ENCODE peak calls at places on chromosomes 13 and 19, in eight cellular contexts. A is foreskin keratinocyte; B is Calu3; L is HuH-7; T is choroid plexus epithelial cell; Q is activated CD8-positive, alpha-beta memory T cell treated with anti-CD3 and anti-CD28 coated beads for 4 hours; U is foreskin fibroblast; Z is AG04449. K is an unnamed sample.

GRCh38 chr19:46101293-46101692 is 23.2 kb downstream of the IGFL3 start:
- DNase-seq in Q (no peak), T (no peak), B (no peak), L (no peak), Z (no peak), A (no peak), U (no peak), K (no peak)

GRCh38 chr13:41917641-41918040 is 43.3 kb downstream of the VWA8 start:
- DNase-seq in U (peak), T (peak), L (no peak), Z (peak), A (peak), Q (no peak), B (no peak), K (peak)

GRCh38 chr19:5850743-5851293 is 431 bp downstream of the FUT3 start:
- DNase-seq in U (peak), Q (no peak), A (peak), B (peak), T (peak), L (no peak), Z (no peak), K (no peak)

GRCh38 chr13:67267136-67267535 is 37.0 kb upstream of the PCDH9 start:
- DNase-seq in B (no peak), A (no peak), Z (no peak), Q (no peak), U (peak), T (peak), L (no peak), K (no peak)

GRCh38 chr19:3606690-3607289 is at the start of gene TBXA2R:
- DNase-seq in U (peak), L (peak), B (peak), Q (no peak), A (peak), Z (no peak), T (peak), K (peak)

GRCh38 chr19:7265963-7266362 is 28.3 kb downstream of the INSR start:
- DNase-seq in B (no peak), U (no peak), Z (no peak), L (no peak), A (no peak), T (no peak), Q (no peak), K (no peak)

GRCh38 chr13:22173605-22174004 is 502.7 kb downstream of the FGF9 start:
- DNase-seq in A (peak), Q (no peak), U (peak), B (no peak), Z (no peak), T (peak), L (no peak), K (no peak)

GRCh38 chr19:23415034-23415433 is 19.8 kb upstream of the ZNF91 start:
- DNase-seq in A (no peak), T (no peak), L (no peak), Z (no peak), B (no peak), U (no peak), Q (no peak), K (no peak)

GRCh38 chr13:71922191-71922590 is 55.2 kb upstream of the DACH1 start:
- DNase-seq in A (no peak), Z (no peak), B (no peak), U (peak), Q (no peak), L (no peak), T (peak), K (no peak)

GRCh38 chr19:13873776-13874515 is 3.0 kb upstream of the NANOS3 start:
- DNase-seq in Q (no peak), Z (no peak), A (no peak), U (peak), B (no peak), L (no peak), T (no peak), K (no peak)

GRCh38 chr13:98141938-98142426 is 912 bp upstream of the FARP1 start:
- DNase-seq in B (no peak), Z (no peak), U (peak), A (no peak), Q (no peak), T (no peak), L (no peak), K (no peak)

GRCh38 chr19:33374406-33374703 is 846 bp downstream of the CEBPG start:
- DNase-seq in Z (no peak), T (peak), L (no peak), Q (no peak), B (no peak), U (peak), A (no peak), K (no peak)

GRCh38 chr13:74930402-74931165 is 551.4 kb downstream of the TBC1D4 start:
- DNase-seq in U (peak), Q (no peak), B (no peak), L (no peak), A (peak), Z (peak), T (peak), K (peak)

GRCh38 chr13:98563071-98563470 is 13.8 kb downstream of the STK24 start:
- DNase-seq in B (no peak), Q (no peak), Z (no peak), T (peak), U (no peak), A (no peak), L (no peak), K (no peak)

GRCh38 chr13:100789481-100789880 is 114.9 kb upstream of the TMTC4 start:
- DNase-seq in B (no peak), Q (no peak), L (no peak), T (peak), Z (no peak), U (peak), A (peak), K (no peak)

GRCh38 chr13:54660277-54660676 is 1631.7 kb downstream of the OLFM4 start:
- DNase-seq in B (no peak), U (no peak), A (no peak), Q (no peak), T (no peak), Z (no peak), L (no peak), K (no peak)

GRCh38 chr19:13619203-13619632 is 112.9 kb upstream of the CACNA1A start:
- DNase-seq in A (peak), B (no peak), T (no peak), Q (no peak), L (no peak), Z (peak), U (peak), K (no peak)

GRCh38 chr13:91133941-91134772 is 213.3 kb upstream of the MIR17HG start:
- DNase-seq in T (peak), B (peak), Q (no peak), A (peak), Z (no peak), U (peak), L (peak), K (no peak)

GRCh38 chr19:43651758-43652545 is 12.3 kb upstream of the CADM4 start:
- DNase-seq in B (peak), Z (no peak), U (peak), Q (no peak), A (peak), T (peak), L (peak), K (no peak)

GRCh38 chr13:105389373-105389772 is 1146.1 kb downstream of the EFNB2 start:
- DNase-seq in B (no peak), A (no peak), L (no peak), U (no peak), Q (no peak), T (no peak), Z (no peak), K (no peak)

GRCh38 chr13:87779451-87779850 is 108.3 kb downstream of the SLITRK5 start:
- DNase-seq in Q (no peak), A (no peak), Z (no peak), T (no peak), L (no peak), U (no peak), B (no peak), K (no peak)

GRCh38 chr19:35006342-35006998 is 6.3 kb downstream of the GRAMD1A start:
- DNase-seq in A (no peak), Z (no peak), L (peak), B (peak), U (no peak), T (peak), Q (no peak), K (peak)

GRCh38 chr13:94178625-94179244 is 300.7 kb downstream of the DCT start:
- DNase-seq in L (no peak), T (peak), A (no peak), B (no peak), U (no peak), Q (no peak), Z (no peak), K (no peak)

GRCh38 chr13:72652681-72653080 is 74.7 kb downstream of the MZT1 start:
- DNase-seq in B (no peak), A (peak), T (peak), Z (no peak), Q (no peak), U (peak), L (no peak), K (no peak)

GRCh38 chr19:42498387-42498786 is 29.9 kb downstream of the CEACAM1 start:
- DNase-seq in T (no peak), A (no peak), Z (no peak), B (no peak), Q (no peak), L (no peak), U (no peak), K (no peak)

GRCh38 chr19:40321566-40322270 is 26.5 kb downstream of the C19orf47 start:
- DNase-seq in Z (no peak), L (no peak), U (no peak), B (no peak), Q (no peak), A (no peak), T (no peak), K (no peak)

GRCh38 chr19:16429066-16429758 is 42.6 kb downstream of the EPS15L1 start:
- DNase-seq in T (no peak), Q (no peak), A (peak), U (no peak), L (no peak), B (no peak), Z (no peak), K (no peak)

GRCh38 chr19:35879770-35880317 is 11.5 kb downstream of the APLP1 start:
- DNase-seq in B (peak), Z (peak), U (peak), T (peak), A (peak), Q (no peak), L (peak), K (peak)

GRCh38 chr19:32480321-32480720 is 74.8 kb downstream of the DPY19L3 start:
- DNase-seq in L (no peak), T (no peak), Q (no peak), U (no peak), A (no peak), B (no peak), Z (no peak), K (no peak)

GRCh38 chr13:77980592-77980991 is 62.0 kb upstream of the EDNRB start:
- DNase-seq in T (peak), L (no peak), U (peak), Z (no peak), Q (no peak), A (peak), B (no peak), K (no peak)

GRCh38 chr19:39144487-39145071 is 19.0 kb downstream of the PAK4 start:
- DNase-seq in L (no peak), Z (no peak), B (peak), T (peak), U (peak), A (no peak), Q (no peak), K (no peak)

GRCh38 chr13:88623150-88623549 is 952.0 kb downstream of the SLITRK5 start:
- DNase-seq in A (no peak), T (no peak), B (no peak), Q (no peak), L (no peak), Z (no peak), U (no peak), K (no peak)

GRCh38 chr19:41995959-41996797 is 2.1 kb upstream of the ATP1A3 start:
- DNase-seq in A (no peak), L (no peak), T (no peak), Q (no peak), Z (no peak), B (no peak), U (no peak), K (no peak)

GRCh38 chr13:107864543-107865460 is 350.5 kb downstream of the LIG4 start:
- DNase-seq in Z (no peak), T (peak), Q (no peak), A (peak), L (no peak), B (peak), U (peak), K (no peak)

GRCh38 chr13:57996717-57997116 is 365.2 kb downstream of the PCDH17 start:
- DNase-seq in Z (no peak), L (no peak), T (peak), B (no peak), A (peak), Q (no peak), U (no peak), K (peak)

GRCh38 chr19:42290523-42291436 is 11.2 kb upstream of the PRR19 start:
- DNase-seq in Q (no peak), L (peak), A (no peak), T (no peak), Z (no peak), U (peak), B (peak), K (no peak)

K was measured in HS-5.